ENCODE peak calls at places on chromosomes 7 and 10, in nine cellular contexts. C is suprapubic skin; G is lung; O is body of pancreas; J is ascending aorta; D is testis; N is breast epithelium; I is CD8-positive, alpha-beta T cell; M is IMR-90. Y is an unnamed sample. For H3K27me3, the result is how much of the 10 kb centered on the place peaks cover.

GRCh38 chr10:6048281-6049030 is 13.7 kb downstream of the IL2RA start:
- DNase-seq in C (peak), G (no peak), O (no peak), J (peak), D (no peak), N (no peak), I (no peak), M (no peak), Y (no peak)

GRCh38 chr7:132275384-132275783 is 300.9 kb downstream of the PLXNA4 start:
- DNase-seq in C (no peak), G (no peak), O (no peak), J (no peak), D (no peak), N (no peak), I (no peak), M (no peak), Y (no peak)

GRCh38 chr7:44377681-44378421 is 52.5 kb upstream of the CAMK2B start:
- DNase-seq in C (no peak), G (peak), O (peak), J (no peak), D (no peak), N (no peak), I (no peak), M (no peak), Y (no peak)

GRCh38 chr10:102602272-102603045 is 41.8 kb upstream of the TRIM8 start:
- DNase-seq in C (no peak), G (no peak), O (no peak), J (no peak), D (peak), N (no peak), I (no peak), M (no peak), Y (no peak)

GRCh38 chr10:62130948-62131347 is 137.7 kb downstream of the RTKN2 start:
- DNase-seq in C (no peak), G (no peak), O (no peak), J (no peak), D (no peak), N (no peak), I (no peak), M (peak), Y (no peak)

GRCh38 chr10:3106908-3107425 is 39.6 kb downstream of the PFKP start:
- DNase-seq in C (no peak), G (no peak), O (peak), J (no peak), D (no peak), N (no peak), I (no peak), M (no peak), Y (no peak)

GRCh38 chr10:37752309-37752875 is 105.0 kb downstream of the ZNF248 start:
- DNase-seq in C (no peak), G (no peak), O (no peak), J (no peak), D (no peak), N (no peak), I (no peak), M (no peak), Y (no peak)

GRCh38 chr7:38070718-38071117 is 107.3 kb upstream of the STARD3NL start:
- DNase-seq in C (no peak), G (no peak), O (peak), J (no peak), D (peak), N (no peak), I (no peak), M (peak), Y (no peak)

GRCh38 chr10:77405771-77406241 is 231.8 kb downstream of the KCNMA1 start:
- DNase-seq in C (no peak), G (peak), O (peak), J (peak), D (peak), N (peak), I (no peak), M (peak), Y (no peak)

GRCh38 chr7:34371922-34372321 is 286.1 kb upstream of the NPSR1 start:
- DNase-seq in C (no peak), G (no peak), O (no peak), J (no peak), D (no peak), N (no peak), I (no peak), M (no peak), Y (no peak)

GRCh38 chr7:66306243-66306642 is 101.1 kb downstream of the TPST1 start:
- DNase-seq in C (no peak), G (peak), O (peak), J (no peak), D (no peak), N (no peak), I (no peak), M (peak), Y (no peak)

DNA sequence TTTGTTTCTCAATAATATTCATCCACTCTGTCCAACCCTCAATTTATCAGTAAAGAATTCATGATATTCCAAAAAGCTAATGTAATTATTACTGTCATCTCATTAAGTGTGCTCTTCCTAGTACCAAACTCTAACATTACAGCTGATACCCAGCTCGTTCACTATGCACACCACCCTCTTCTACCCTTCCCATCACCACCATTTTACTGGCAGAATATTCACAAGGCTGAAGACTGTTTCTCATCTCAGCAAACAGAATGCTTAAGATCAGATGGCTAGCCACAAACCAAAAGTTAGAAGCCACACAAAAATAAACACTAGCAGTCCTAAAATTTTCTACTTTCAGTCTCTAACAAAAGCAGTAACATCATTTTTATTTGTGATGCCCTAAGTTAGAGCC is 121.5 kb downstream of the SRPK2 start:
- DNase-seq in C (no peak), G (no peak), O (no peak), J (no peak), D (no peak), N (no peak), I (no peak), M (peak), Y (no peak)
- H3K4me3 ChIP-seq in C (peak), G (no peak), O (no peak), J (no peak), D (no peak), N (no peak), I (peak), M (no peak), Y (peak)

GRCh38 chr7:138980575-138981285 is 459 bp downstream of the KIAA1549 start:
- DNase-seq in C (no peak), G (no peak), O (no peak), J (no peak), D (peak), N (no peak), I (no peak), M (no peak), Y (no peak)

GRCh38 chr7:138979226-138979979 is 1.8 kb downstream of the KIAA1549 start:
- DNase-seq in C (no peak), G (no peak), O (peak), J (no peak), D (no peak), N (no peak), I (no peak), M (peak), Y (no peak)

GRCh38 chr7:138979988-138980574 is 1.1 kb downstream of the KIAA1549 start:
- DNase-seq in C (no peak), G (no peak), O (no peak), J (no peak), D (no peak), N (no peak), I (no peak), M (no peak), Y (no peak)

GRCh38 chr7:138982204-138982623 is 1.0 kb upstream of the KIAA1549 start:
- DNase-seq in C (no peak), G (no peak), O (no peak), J (no peak), D (no peak), N (no peak), I (no peak), M (no peak), Y (no peak)

GRCh38 chr7:138981332-138982203 is at the start of gene KIAA1549:
- DNase-seq in C (no peak), G (peak), O (peak), J (peak), D (peak), N (no peak), I (peak), M (peak), Y (no peak)
- TF ChIP-seq CTCF in C (peak), G (no peak), O (no peak), J (peak), D (no peak), N (no peak), I (no peak), M (peak), Y (peak)

DNA sequence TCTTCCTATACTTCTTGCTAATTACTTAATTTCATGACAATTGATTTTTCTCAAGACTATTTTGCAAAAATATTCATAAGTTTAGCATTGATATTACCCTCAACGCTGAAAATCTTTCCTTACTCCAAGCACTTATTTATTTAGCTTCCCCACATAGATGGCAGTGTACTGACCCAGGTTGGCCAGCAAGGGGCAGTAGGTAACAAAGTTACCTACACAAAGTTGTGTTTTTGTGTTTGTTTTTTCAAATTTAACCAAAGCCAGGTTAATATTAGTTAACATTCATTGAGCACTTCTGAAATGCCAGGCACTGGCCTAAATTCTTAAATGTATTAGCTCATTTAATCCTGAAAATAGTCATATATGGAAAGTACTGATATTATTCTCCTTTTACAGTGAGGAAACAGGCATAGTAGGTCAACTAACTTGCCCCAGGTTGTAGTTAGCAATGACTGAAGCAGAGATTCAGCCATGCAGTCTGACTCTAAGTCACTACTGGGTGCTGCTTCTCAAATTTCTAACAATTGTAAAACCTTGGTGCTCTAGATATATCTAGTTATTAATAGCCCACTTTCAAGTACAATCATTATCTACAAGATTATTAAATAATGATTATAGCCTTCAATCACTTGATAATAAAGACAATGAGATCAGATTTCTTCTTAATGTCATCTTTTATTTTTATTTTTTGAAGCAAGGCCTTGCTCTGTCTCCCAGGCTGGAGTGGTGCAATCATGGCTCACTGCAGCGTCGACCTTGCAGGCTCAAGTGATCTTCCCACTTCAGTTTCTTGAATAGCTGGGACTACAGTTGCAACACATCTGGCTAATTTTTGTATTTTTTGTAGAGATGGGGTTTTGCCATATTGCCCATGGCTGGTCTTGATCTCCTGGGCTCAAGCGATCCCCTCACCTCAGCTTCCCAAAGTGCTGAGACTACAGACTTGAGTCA is 5.8 kb upstream of the GGCT start:
- DNase-seq in C (no peak), G (no peak), O (peak), J (no peak), D (no peak), N (no peak), I (peak), M (peak), Y (no peak)
- H3K27me3 ChIP-seq in C (under half), G (under half), O (under half), J (under half), D (under half), N (under half), I (under half), M (under half), Y (under half)

DNA sequence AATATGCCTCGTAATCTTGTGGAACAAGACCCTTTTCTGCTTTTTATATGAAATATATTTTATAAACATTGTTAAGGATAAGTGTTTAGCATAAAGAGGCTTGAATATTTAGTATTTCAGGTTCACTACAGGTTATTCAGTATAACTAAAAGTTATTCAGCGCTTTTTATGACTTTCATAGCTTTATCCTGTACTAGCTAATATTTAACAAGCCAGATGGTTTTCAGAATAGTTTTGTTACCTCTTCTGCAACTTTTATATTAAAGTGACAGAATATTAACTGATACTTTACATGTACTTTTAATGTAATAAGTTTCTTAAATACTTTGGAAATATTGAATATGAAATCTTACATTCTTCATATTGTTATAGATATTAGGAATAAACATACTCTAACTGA is 75.4 kb downstream of the CYP51A1 start:
- DNase-seq in C (no peak), G (no peak), O (no peak), J (no peak), D (no peak), N (no peak), I (no peak), M (no peak), Y (no peak)
- H3K4me3 ChIP-seq in C (no peak), G (no peak), O (no peak), J (no peak), D (no peak), N (no peak), I (no peak), M (no peak), Y (peak)

GRCh38 chr7:100075418-100075817 is 6.1 kb downstream of the ZNF3 start:
- DNase-seq in C (no peak), G (no peak), O (no peak), J (no peak), D (no peak), N (no peak), I (no peak), M (no peak), Y (no peak)

GRCh38 chr7:100080895-100081534 is 508 bp downstream of the ZNF3 start:
- DNase-seq in C (no peak), G (no peak), O (no peak), J (no peak), D (no peak), N (no peak), I (no peak), M (peak), Y (no peak)

GRCh38 chr7:100077205-100077604 is 4.3 kb downstream of the ZNF3 start:
- DNase-seq in C (no peak), G (no peak), O (no peak), J (no peak), D (no peak), N (no peak), I (no peak), M (no peak), Y (no peak)

GRCh38 chr7:100081535-100082102 is at the start of gene ZNF3:
- DNase-seq in C (peak), G (peak), O (peak), J (peak), D (peak), N (peak), I (peak), M (peak), Y (peak)

GRCh38 chr7:100079024-100079560 is 2.4 kb downstream of the ZNF3 start:
- DNase-seq in C (no peak), G (no peak), O (no peak), J (no peak), D (no peak), N (no peak), I (no peak), M (no peak), Y (no peak)
- TF ChIP-seq CTCF in C (no peak), G (no peak), O (no peak), J (no peak), D (no peak), N (no peak), I (no peak), M (no peak), Y (no peak)

GRCh38 chr10:99522511-99523250 is 10.1 kb upstream of the NKX2-3 start:
- DNase-seq in C (no peak), G (no peak), O (no peak), J (peak), D (no peak), N (no peak), I (no peak), M (no peak), Y (no peak)
- H3K27me3 ChIP-seq in C (half or more), G (under half), O (half or more), J (under half), D (under half), N (half or more), I (under half), M (half or more), Y (under half)

DNA sequence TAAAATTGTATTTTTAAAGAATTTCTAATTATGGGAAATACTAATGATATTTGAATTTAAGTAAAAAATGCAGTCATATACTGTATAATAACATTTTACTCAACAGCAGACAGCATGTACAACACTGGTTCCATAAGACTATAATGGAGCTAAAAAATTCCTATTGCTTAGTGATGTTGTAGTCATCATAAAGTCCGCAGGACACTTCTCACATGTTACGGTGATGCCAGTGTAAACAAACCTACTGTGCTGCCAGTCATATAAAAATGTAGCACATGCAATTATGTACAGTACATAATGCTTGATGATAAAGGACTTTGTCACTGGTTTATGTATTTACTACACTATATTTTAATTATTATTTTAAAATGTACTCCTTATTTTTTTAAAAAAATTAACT is 629.3 kb downstream of the IPMK start:
- DNase-seq in C (no peak), G (no peak), O (no peak), J (no peak), D (no peak), N (no peak), I (no peak), M (no peak), Y (no peak)
- H3K4me3 ChIP-seq in C (no peak), G (no peak), O (no peak), J (no peak), D (no peak), N (no peak), I (no peak), M (no peak), Y (no peak)

DNA sequence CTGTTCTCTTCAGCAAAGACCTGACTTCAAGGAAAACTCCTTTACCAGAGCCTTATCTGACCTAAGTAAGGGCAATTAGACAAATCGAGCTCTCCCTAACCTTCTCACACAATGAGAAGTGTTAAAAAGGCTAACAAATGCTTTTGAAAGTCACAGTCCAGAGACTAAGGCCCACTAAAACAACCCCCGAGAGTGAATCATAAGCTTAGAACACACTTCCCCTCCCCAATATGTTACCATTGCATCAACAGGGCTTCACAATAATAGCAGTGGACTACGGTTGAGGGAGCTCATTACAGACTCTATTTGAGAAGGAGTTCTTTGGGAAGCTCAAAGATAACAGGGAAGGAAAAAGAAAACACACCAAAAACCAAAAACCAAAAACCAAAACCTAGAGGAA is 28.6 kb upstream of the ZEB1 start:
- DNase-seq in C (no peak), G (no peak), O (no peak), J (no peak), D (no peak), N (no peak), I (no peak), M (no peak), Y (no peak)
- TF ChIP-seq CTCF in C (no peak), G (no peak), O (no peak), J (no peak), D (no peak), N (no peak), I (no peak), M (no peak), Y (no peak)

DNA sequence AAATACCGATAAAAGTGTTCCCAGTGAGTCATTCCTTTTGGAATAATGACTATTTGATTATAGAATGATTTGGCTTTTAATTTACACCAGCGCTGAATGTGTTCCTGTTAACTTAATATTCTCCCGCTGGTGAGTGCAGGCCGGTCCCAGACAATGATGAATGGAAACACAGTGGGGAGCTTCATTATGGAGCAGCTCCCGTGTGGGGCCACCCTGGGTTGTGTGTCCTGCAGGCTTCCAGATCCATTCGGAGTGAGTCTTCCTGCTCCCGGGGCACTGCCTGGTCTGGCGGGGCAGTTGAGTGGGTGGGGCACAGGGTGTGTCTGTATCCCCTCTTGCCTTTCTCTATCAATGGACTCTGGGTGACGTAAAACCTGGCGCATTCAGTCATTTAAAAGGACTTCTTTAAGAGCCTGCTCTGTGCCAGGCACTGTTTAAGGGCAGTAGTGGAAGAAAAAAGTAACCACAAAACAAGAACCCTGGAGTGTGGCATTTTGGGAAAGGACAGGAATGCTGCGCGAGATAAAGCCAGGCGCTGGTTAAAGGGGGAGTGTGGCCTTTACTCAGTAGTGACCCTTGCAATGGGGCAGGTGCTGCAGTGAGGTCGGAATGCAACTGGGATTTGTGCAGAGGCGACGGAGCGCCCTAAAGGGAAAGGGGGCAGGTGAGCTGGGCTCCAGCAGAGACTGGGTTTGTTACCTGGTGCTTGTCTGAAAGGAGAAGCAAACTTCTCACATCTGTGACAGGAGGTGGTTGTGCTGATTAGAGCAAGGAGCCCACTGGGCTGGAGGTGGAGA is 263.4 kb downstream of the ACTR3B start:
- DNase-seq in C (no peak), G (no peak), O (no peak), J (no peak), D (no peak), N (no peak), I (no peak), M (no peak), Y (no peak)
- H3K27me3 ChIP-seq in C (under half), G (under half), O (under half), J (under half), D (under half), N (under half), I (under half), M (under half), Y (under half)

DNA sequence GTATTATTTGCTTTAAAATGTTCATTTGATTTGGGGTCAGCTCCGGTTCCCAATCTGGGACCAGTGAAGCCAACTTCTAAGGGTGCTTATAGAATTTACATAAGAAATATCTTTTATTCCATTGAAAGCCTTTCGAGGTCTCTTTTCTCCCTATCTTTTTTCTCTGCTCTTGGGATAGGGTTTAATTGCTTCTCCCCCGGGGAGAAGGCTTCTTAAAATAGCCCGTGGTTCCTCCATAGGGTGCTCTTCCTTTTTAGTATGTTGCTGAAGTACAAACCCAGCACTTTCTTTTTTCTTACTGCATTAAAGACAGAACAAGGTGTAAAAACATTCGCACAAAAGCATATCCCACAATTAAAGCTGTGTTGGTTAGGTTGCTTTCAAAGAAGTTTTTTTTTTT is 107.5 kb downstream of the POU6F2 start:
- DNase-seq in C (no peak), G (no peak), O (no peak), J (no peak), D (no peak), N (no peak), I (no peak), M (no peak), Y (no peak)
- H3K4me3 ChIP-seq in C (peak), G (no peak), O (no peak), J (no peak), D (no peak), N (no peak), I (no peak), M (no peak), Y (no peak)